ENCODE peak calls at places on chromosomes 13 and 19, in ten cellular contexts. T is T-helper 9 cell; M is H54; O is K562; S is C1 segment of cervical spinal cord; Z is stimulated activated CD4-positive, alpha-beta T cell treated with anti-CD3 and anti-CD28 coated beads, Interleukin-1b, Interleukin-23, amount 100 ng/mL, for 24 hours; V is thoracic aorta; P is posterior cingulate gyrus; Y is NCI-H2171; B is Caki2. G is an unnamed sample.
A peak's percentile ranks its signal among the peaks of the same experiment; 100 is the strongest.

GRCh38 chr13:102779426-102780159 is 6.0 kb upstream of the TEX30 start:
- DNase-seq in S (no peak), T (no peak), P (no peak), B (no peak), Y (no peak), Z (no peak), O (no peak), V (no peak), M (no peak), G (no peak)

GRCh38 chr19:41399091-41399490 is 1.5 kb downstream of the BCKDHA start:
- DNase-seq in B (no peak), M (no peak), Z (no peak), S (no peak), P (no peak), V (no peak), Y (no peak), O (no peak), T (no peak), G (no peak)

GRCh38 chr13:60379837-60380236 is 17.2 kb upstream of the TDRD3 start:
- DNase-seq in O (no peak), Z (no peak), T (no peak), Y (no peak), B (no peak), M (no peak), P (no peak), S (no peak), V (no peak), G (peak; percentile 16)

GRCh38 chr13:20525144-20525600 is 485 bp downstream of the CRYL1 start:
- DNase-seq in V (no peak), M (no peak), T (no peak), P (peak; percentile 36), Z (no peak), S (peak; percentile 75), O (peak; percentile 30), Y (no peak), B (peak; percentile 44), G (peak; percentile 13)

GRCh38 chr13:97568850-97569249 is 134.9 kb downstream of the RAP2A start:
- DNase-seq in Y (no peak), M (no peak), V (no peak), B (no peak), Z (no peak), P (no peak), S (no peak), O (no peak), T (no peak), G (no peak)

GRCh38 chr19:58338825-58339558 is 12.2 kb downstream of the ZSCAN22 start:
- DNase-seq in P (no peak), S (no peak), B (no peak), V (no peak), Z (no peak), M (no peak), O (no peak), T (no peak), Y (no peak), G (no peak)

GRCh38 chr13:112647256-112647655 is 42.6 kb upstream of the ATP11A start:
- DNase-seq in M (no peak), T (no peak), V (no peak), Y (no peak), S (no peak), P (no peak), O (no peak), B (no peak), Z (no peak), G (no peak)

GRCh38 chr13:50892162-50892944 is 17.2 kb upstream of the RNASEH2B start:
- DNase-seq in S (no peak), T (peak; percentile 24), V (no peak), O (no peak), Z (no peak), B (no peak), M (no peak), Y (no peak), P (no peak), G (no peak)

GRCh38 chr19:8306235-8307054 is 1.7 kb downstream of the CD320 start:
- DNase-seq in S (no peak), B (no peak), T (no peak), V (no peak), O (no peak), M (no peak), P (no peak), Y (no peak), Z (no peak), G (no peak)

GRCh38 chr19:13987101-13987890 is 18.8 kb downstream of the RFX1 start:
- DNase-seq in Y (no peak), V (no peak), P (no peak), O (no peak), S (peak; percentile 43), T (no peak), M (no peak), Z (no peak), B (no peak), G (no peak)

GRCh38 chr13:37878921-37879320 is 9.3 kb upstream of the TRPC4 start:
- DNase-seq in S (no peak), M (no peak), P (no peak), Z (no peak), Y (no peak), B (no peak), O (no peak), T (no peak), V (no peak), G (no peak)

GRCh38 chr19:40530091-40530901 is 46.4 kb upstream of the SHKBP1 start:
- DNase-seq in B (peak; percentile 30), Y (peak; percentile 50), P (peak; percentile 32), O (peak; percentile 73), V (no peak), S (peak; percentile 41), Z (no peak), T (peak; percentile 23), M (no peak), G (peak; percentile 32)

GRCh38 chr13:80753951-80754350 is 413.0 kb upstream of the SPRY2 start:
- DNase-seq in T (no peak), P (no peak), S (no peak), B (no peak), Y (no peak), O (no peak), V (no peak), Z (no peak), M (no peak), G (no peak)

GRCh38 chr19:16131648-16132047 is 11.8 kb upstream of the HSH2D start:
- DNase-seq in V (no peak), B (no peak), T (no peak), M (no peak), Y (no peak), O (no peak), S (no peak), Z (no peak), P (no peak), G (no peak)

GRCh38 chr13:27005556-27005955 is 166.1 kb downstream of the USP12 start:
- DNase-seq in Z (no peak), B (no peak), O (no peak), P (peak; percentile 54), T (no peak), M (no peak), V (no peak), Y (no peak), S (no peak), G (no peak)

GRCh38 chr13:30569901-30570576 is 47.7 kb upstream of the USPL1 start:
- DNase-seq in T (no peak), S (peak; percentile 6), Y (no peak), B (peak; percentile 67), P (no peak), V (peak; percentile 25), Z (no peak), M (peak; percentile 39), O (peak; percentile 49), G (peak; percentile 88)

GRCh38 chr19:58330458-58330857 is 3.7 kb downstream of the ZSCAN22 start:
- DNase-seq in M (peak; percentile 96), B (peak; percentile 48), S (peak; percentile 53), T (no peak), P (peak; percentile 9), O (peak; percentile 66), Z (no peak), V (no peak), Y (no peak), G (no peak)

GRCh38 chr19:48123907-48124675 is 13.5 kb upstream of the PLA2G4C start:
- DNase-seq in S (no peak), T (no peak), B (peak; percentile 44), V (no peak), M (peak; percentile 51), P (no peak), O (no peak), Y (no peak), Z (no peak), G (no peak)

G was measured in ACHN.